ENCODE peak calls at places on chromosomes 11 and 22, in six cellular contexts. C is tibial nerve, O is heart left ventricle, T is cardiac septum, B is GM20000, Z is WTC11. I is an unnamed sample.

GRCh38 chr11:115616941-115617340 is 112.7 kb upstream of the CADM1 start:
- DNase-seq in C (no peak), O (peak), T (no peak), B (no peak), Z (no peak), I (no peak)

GRCh38 chr22:43828711-43829447 is 16.8 kb upstream of the EFCAB6 start:
- DNase-seq in C (peak), O (peak), T (peak), B (no peak), Z (peak), I (peak)

GRCh38 chr22:25714739-25715138 is 27.2 kb upstream of the MYO18B start:
- DNase-seq in C (no peak), O (no peak), T (no peak), B (no peak), Z (no peak), I (no peak)

GRCh38 chr11:2933376-2934056 is 4.3 kb upstream of the PHLDA2 start:
- DNase-seq in C (no peak), O (no peak), T (peak), B (no peak), Z (peak), I (peak)

GRCh38 chr11:116366980-116367640 is 405.7 kb downstream of the BUD13 start:
- DNase-seq in C (no peak), O (no peak), T (no peak), B (no peak), Z (peak), I (no peak)

GRCh38 chr11:18115360-18116127 is 9.7 kb upstream of the SAAL1 start:
- DNase-seq in C (peak), O (peak), T (no peak), B (peak), Z (peak), I (no peak)

GRCh38 chr11:22192642-22193347 is at the start of gene ANO5:
- DNase-seq in C (no peak), O (peak), T (peak), B (peak), Z (peak), I (peak)

GRCh38 chr22:39240841-39241631 is 3.7 kb downstream of the PDGFB start:
- DNase-seq in C (peak), O (peak), T (no peak), B (peak), Z (no peak), I (no peak)

GRCh38 chr22:50506611-50507420 is 686 bp downstream of the LMF2 start:
- DNase-seq in C (no peak), O (peak), T (no peak), B (no peak), Z (no peak), I (no peak)

GRCh38 chr11:134361661-134362060 is 29.9 kb downstream of the GLB1L2 start:
- DNase-seq in C (no peak), O (no peak), T (peak), B (no peak), Z (no peak), I (no peak)

GRCh38 chr11:61174949-61175348 is 13.7 kb upstream of the VPS37C start:
- DNase-seq in C (no peak), O (no peak), T (no peak), B (no peak), Z (no peak), I (no peak)

GRCh38 chr11:77047007-77047927 is 13.1 kb downstream of the B3GNT6 start:
- DNase-seq in C (peak), O (peak), T (peak), B (peak), Z (peak), I (peak)

GRCh38 chr11:100823360-100823759 is 136.3 kb downstream of the ARHGAP42 start:
- DNase-seq in C (no peak), O (no peak), T (no peak), B (no peak), Z (no peak), I (no peak)

GRCh38 chr11:44309483-44310197 is at the start of gene ALX4:
- DNase-seq in C (no peak), O (peak), T (no peak), B (no peak), Z (peak), I (no peak)

GRCh38 chr22:42461511-42461910 is 29.3 kb upstream of the NFAM1 start:
- DNase-seq in C (no peak), O (no peak), T (no peak), B (no peak), Z (peak), I (no peak)

GRCh38 chr11:120172054-120172881 is 34.4 kb upstream of the TRIM29 start:
- DNase-seq in C (peak), O (peak), T (peak), B (peak), Z (peak), I (peak)

GRCh38 chr22:23249506-23250423 is 69.5 kb downstream of the BCR start:
- DNase-seq in C (no peak), O (no peak), T (no peak), B (no peak), Z (no peak), I (no peak)

GRCh38 chr11:128720522-128720985 is 26.7 kb downstream of the FLI1 start:
- DNase-seq in C (no peak), O (no peak), T (no peak), B (peak), Z (peak), I (no peak)

GRCh38 chr11:78040691-78041379 is 17.8 kb upstream of the KCTD14 start:
- DNase-seq in C (no peak), O (no peak), T (no peak), B (no peak), Z (no peak), I (no peak)

GRCh38 chr11:47889714-47890441 is 41.7 kb upstream of the NUP160 start:
- DNase-seq in C (no peak), O (no peak), T (no peak), B (no peak), Z (no peak), I (no peak)

GRCh38 chr11:112440518-112440917 is 179.9 kb upstream of the PLET1 start:
- DNase-seq in C (no peak), O (no peak), T (no peak), B (no peak), Z (peak), I (no peak)

GRCh38 chr11:57597971-57598830 is 716 bp downstream of the SERPING1 start:
- DNase-seq in C (peak), O (peak), T (peak), B (no peak), Z (peak), I (peak)

GRCh38 chr22:25700996-25701815 is 40.8 kb upstream of the MYO18B start:
- DNase-seq in C (peak), O (peak), T (no peak), B (no peak), Z (no peak), I (no peak)

GRCh38 chr22:32684148-32684821 is 117.2 kb upstream of the TIMP3 start:
- DNase-seq in C (no peak), O (no peak), T (no peak), B (no peak), Z (no peak), I (no peak)

GRCh38 chr11:86916330-86916729 is 38.9 kb downstream of the FZD4 start:
- DNase-seq in C (peak), O (peak), T (no peak), B (no peak), Z (no peak), I (no peak)

GRCh38 chr22:20026204-20026908 is 5.4 kb downstream of the TANGO2 start:
- DNase-seq in C (no peak), O (no peak), T (no peak), B (no peak), Z (no peak), I (peak)

GRCh38 chr22:46088541-46089311 is 61.6 kb upstream of the PPARA start:
- DNase-seq in C (no peak), O (no peak), T (peak), B (no peak), Z (no peak), I (peak)

I was measured in tibial artery.